ENCODE peak calls at places on chromosome 12, in five cellular contexts. O is tibial nerve, C is endothelial cell of umbilical vein, S is stomach, R is A549. Q is an unnamed sample.

GRCh38 chr12:124921200-124922008 is 7.0 kb upstream of the UBC start:
- DNase-seq in C (peak; percentile 72), O (no peak), S (peak; percentile 63), R (peak; percentile 78), Q (peak; percentile 39)

GRCh38 chr12:53078425-53079225 is 565 bp downstream of the SPRYD3 start:
- DNase-seq in C (no peak), O (no peak), R (no peak), S (peak; percentile 49), Q (no peak)

GRCh38 chr12:28759334-28759733 is 389.7 kb upstream of the FAR2 start:
- DNase-seq in S (no peak), R (peak; percentile 65), C (no peak), O (no peak), Q (no peak)

GRCh38 chr12:69563166-69563762 is 22.0 kb upstream of the CCT2 start:
- DNase-seq in R (no peak), O (no peak), S (no peak), C (no peak), Q (no peak)

GRCh38 chr12:69851976-69852375 is 26.9 kb downstream of the MYRFL start:
- DNase-seq in C (no peak), S (no peak), R (no peak), O (no peak), Q (no peak)

GRCh38 chr12:14952295-14952995 is 9.0 kb downstream of the ARHGDIB start:
- DNase-seq in O (no peak), S (no peak), C (peak; percentile 97), R (peak; percentile 87), Q (no peak)

GRCh38 chr12:51000245-51000644 is 25.9 kb downstream of the SLC11A2 start:
- DNase-seq in O (no peak), C (no peak), S (no peak), R (peak; percentile 33), Q (no peak)

GRCh38 chr12:116996058-116996457 is 85.3 kb downstream of the FBXW8 start:
- DNase-seq in O (no peak), S (no peak), R (no peak), C (no peak), Q (no peak)

GRCh38 chr12:49195734-49196133 is 6.9 kb upstream of the TUBA1A start:
- DNase-seq in C (no peak), O (no peak), R (no peak), S (no peak), Q (no peak)

DNA sequence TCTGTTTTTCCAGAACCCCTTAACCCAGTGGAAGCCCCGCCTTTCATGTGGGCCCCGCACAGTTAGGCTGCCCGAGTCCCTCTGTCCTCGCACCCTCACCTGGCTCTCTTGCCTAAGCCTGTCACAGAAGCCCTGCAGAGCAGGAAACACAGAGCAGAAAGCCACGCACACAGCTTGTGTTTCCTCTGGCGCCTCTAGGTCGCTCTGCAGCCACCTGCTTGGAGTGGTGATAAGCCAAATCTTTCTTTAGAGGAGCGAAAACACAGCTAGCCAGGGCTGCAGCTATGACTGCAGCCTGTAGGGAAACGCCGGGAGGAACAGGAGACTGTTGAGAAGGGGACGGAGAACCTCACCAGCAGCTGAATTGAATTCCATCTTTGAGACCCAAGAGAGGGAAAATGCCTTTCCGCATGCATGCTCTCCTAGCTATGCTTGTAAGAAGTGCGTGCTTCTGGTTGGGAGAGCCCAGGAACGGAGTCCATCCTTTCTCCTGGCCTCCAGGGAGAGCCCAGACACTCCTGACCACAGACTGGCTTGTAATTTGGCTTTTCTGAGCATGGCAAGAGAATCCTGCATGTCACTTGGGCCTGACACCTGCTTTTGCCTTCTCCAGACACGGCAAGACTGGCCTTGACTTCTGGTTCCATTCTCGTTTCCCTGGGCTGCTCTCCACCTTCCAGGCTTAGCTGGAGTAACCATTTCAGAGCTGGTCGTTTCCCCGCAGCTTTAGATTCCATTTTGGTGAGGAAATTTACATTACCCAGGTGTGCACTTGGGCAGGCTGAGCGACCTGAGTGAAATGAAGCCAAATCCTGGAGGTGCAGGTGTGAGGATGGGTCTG is 301.6 kb downstream of the CACNA1C start:
- DNase-seq in O (no peak), C (no peak), R (no peak), S (no peak), Q (peak; percentile 76)
- TF ChIP-seq CTCF in O (no peak), C (no peak), R (no peak), S (no peak), Q (no peak)

GRCh38 chr12:95217377-95218163 is at the start of the genes FGD6 and VEZT:
- DNase-seq in O (peak; percentile 98), R (peak; percentile 99), C (peak; percentile 100), S (peak; percentile 99), Q (peak; percentile 99)
- TF ChIP-seq POLR2A in O (peak; percentile 38), R (peak; percentile 67), C (peak; percentile 86), S (no peak), Q (peak; percentile 81)

DNA sequence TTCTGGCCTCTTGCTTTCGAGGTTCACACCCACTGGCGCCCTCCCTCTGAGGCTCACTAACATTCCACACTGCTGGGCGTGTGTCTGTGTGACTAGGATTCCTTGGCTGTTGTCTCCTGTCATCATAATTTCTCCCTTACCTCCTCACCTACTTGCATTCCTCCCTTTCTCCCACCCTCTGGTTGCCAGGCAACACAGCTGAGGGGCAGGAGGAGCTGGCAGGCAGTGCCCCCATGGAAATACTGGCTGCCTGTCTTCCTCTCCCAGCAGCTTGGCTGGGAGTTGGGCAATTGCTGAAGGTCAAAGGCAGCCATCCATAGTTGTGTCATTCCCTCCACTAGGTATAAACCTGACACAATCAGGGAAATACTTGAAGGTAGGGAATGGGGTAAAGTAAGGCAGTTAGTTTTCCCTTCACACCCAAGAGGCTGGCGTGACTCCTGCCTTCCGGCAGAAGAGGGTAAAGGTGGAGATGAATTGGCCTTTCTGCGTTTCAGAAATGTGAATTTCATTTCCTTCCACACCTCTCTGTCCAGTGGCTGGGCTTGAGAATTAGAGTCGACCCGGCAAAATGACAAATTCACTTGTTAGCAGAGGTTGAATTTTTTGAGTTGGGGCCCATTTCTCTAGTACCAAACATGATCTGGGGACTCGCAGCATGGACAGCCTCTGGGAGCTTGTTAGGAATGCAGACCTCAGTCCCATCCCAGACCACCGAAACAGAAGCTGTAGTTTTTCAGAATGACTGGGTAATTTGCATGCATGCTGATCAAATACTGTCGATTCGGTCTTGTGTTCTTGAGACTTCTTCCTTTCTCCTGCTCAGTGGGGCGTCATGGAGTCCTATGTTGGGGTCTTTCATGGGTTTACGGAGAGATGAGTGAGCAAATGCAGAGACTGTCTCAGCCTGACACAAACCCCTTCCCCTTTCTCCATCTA is 24.3 kb upstream of the EMP1 start:
- DNase-seq in C (no peak), S (no peak), O (no peak), R (peak; percentile 74), Q (peak; percentile 36)
- TF ChIP-seq CTCF in C (no peak), S (no peak), O (no peak), R (no peak), Q (no peak)

DNA sequence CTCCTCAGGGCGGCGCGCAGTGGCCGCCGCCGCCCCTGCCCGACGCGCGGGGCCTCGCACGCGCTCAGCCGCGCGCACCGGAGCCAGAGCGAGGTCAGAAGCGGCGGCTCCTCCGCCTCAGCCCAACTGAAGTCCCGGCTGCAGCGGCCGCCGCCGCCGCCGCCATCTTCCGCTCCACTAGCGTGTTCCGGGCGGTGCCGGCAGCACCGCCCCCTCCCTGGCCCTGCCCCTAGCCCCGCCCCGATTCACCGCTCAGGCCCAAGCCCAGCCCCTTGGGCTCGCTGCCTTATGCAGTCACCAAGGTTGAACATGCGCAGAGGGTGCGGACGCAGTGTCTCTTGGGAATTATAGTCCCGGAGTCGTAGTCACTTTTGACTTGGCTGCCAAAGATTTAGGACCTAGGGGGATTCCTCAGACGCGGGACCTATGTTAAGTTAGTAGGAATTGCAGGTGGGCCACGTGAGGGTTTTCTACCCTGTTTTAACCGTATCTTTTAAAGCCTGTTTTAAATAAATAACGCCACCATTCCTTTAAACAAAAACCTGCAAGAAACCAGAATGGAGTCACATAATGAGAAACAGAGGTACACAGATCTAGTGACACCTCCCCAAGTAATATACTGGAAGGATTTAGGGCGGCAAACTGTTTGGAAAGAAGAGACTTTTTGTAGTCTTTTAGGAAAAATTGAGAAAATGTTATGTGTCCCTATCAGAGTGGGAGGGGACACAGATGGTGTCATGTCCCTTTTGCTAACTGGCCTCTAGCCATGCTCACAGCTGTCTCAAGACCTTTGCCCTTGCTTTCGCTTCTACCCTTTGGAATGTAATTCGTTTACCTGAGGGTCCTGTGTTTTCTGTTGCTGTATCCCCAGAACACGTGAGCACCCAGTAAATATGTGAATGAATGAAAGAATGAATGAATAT is at the start of gene PPTC7:
- DNase-seq in O (peak; percentile 94), C (peak; percentile 95), S (peak; percentile 98), R (peak; percentile 95), Q (peak; percentile 97)
- TF ChIP-seq POLR2A in O (peak; percentile 88), C (peak; percentile 90), S (no peak), R (peak; percentile 75), Q (peak; percentile 98)

DNA sequence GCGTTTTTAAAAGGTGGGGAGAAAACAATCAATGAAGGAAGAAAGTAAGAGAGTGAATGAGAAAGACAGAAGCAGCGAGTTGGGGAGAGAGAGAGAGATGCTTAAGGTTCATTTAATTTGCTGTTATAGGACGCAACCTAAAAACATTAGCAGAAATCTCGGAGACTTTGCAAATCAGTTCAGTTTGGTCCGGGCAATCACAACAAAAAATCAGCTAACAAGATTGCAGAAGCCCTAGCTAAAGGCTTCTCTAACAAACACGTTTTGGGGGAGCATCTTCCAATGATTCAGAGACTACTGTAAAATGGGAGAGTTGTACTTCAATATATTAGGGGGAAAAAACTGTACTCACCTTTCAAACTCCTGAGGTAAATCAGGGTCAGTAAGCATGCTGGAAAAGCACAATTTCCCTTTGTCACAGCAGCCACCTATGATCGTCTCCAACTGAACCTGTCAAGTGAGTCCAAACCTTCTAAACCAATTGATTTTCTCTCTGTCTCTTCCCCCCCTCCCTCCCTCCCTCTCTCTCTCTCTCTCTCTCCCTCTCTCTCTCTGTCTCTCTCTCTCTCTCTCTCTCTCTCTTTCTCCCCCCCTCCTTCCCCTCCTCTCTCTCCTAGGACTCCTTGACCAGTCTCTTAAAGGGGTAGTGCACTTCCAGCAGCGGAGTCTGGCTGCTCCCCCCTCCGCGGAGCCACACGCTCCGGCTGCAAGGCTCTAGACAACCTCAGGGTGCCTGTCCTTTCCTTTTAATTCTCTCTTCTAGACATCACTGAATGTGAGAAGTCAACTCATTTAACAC is at the start of gene SOX5:
- DNase-seq in O (peak; percentile 28), S (peak; percentile 28), C (peak; percentile 49), R (peak; percentile 4), Q (no peak)
- TF ChIP-seq CTCF in O (no peak), S (no peak), C (no peak), R (no peak), Q (no peak)

DNA sequence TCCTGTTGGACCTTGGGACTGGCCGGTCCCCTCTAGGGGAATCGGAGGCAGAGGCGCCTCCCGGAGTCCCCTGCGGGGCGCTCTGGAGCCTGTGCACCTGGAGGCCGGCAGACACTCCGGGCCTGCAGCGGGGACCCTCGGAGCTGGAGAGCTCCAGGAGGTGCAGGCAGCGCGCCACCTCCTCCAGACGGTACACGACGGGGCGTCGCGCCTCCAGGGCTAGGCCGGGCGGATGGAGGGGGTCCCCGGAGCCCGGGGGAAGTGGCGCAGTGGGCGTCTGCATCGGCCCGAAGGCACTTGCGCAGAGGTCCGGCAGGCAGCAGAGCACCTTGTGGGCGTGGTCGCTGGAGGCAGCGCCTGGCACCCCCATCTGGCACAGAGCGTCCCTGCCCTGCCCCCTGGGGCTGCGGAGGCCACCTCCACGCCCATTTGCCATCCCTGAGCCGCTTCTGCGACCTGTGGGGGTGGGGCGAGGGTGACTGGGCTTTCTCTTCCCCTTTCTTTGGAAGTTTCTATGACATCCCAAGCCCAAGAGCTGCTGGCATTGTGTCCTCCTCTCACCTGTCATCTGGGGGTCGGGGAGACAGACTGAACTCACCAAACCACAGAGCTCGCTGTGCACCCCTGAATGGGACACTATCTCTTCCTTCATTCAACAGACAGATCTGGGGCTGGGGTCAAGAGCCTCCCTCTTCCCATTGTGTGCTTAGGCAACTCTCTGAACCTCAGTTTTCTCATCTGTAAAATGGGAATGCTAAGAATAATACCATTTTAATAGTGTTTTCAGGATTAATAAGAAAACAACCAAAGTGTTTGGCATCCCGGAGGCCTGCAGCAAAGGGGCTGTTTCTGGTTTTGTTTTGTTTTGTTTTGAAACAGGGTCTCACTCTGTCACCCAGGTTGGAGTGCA is 37.5 kb upstream of the CORO1C start:
- DNase-seq in S (peak; percentile 65), R (peak; percentile 71), O (no peak), C (no peak), Q (no peak)
- TF ChIP-seq POLR2A in S (no peak), R (no peak), O (no peak), C (no peak), Q (no peak)

GRCh38 chr12:131323879-131324278 is 370.2 kb downstream of the ADGRD1 start:
- DNase-seq in R (no peak), S (no peak), O (no peak), C (no peak), Q (no peak)
- TF ChIP-seq CTCF in R (no peak), S (no peak), O (no peak), C (no peak), Q (no peak)

Q was measured in gastrocnemius medialis.